ENCODE peak calls at places on chromosomes 2 and 18, in seven cellular contexts. Y, N, M, Z, F, C and L are unnamed samples.

GRCh38 chr2:234961784-234962183 is 10.0 kb downstream of the SH3BP4 start:
- DNase-seq in Y (no peak), N (no peak), M (no peak), Z (no peak), F (no peak), C (no peak), L (no peak)

GRCh38 chr2:12948231-12948962 is 231.7 kb downstream of the TRIB2 start:
- DNase-seq in Y (no peak), N (no peak), M (no peak), Z (no peak), F (no peak), C (no peak), L (no peak)

GRCh38 chr18:79988925-79989361 is 580 bp upstream of the TXNL4A start:
- DNase-seq in Y (no peak), N (no peak), M (no peak), Z (no peak), F (peak; percentile 16), C (no peak), L (no peak)

GRCh38 chr2:159904127-159904564 is 106.1 kb upstream of the CD302 start:
- DNase-seq in Y (peak; percentile 20), N (no peak), M (peak; percentile 82), Z (no peak), F (peak; percentile 66), C (no peak), L (peak; percentile 16)

GRCh38 chr2:17160594-17160993 is 357.6 kb downstream of the RAD51AP2 start:
- DNase-seq in Y (no peak), N (no peak), M (no peak), Z (no peak), F (no peak), C (no peak), L (no peak)

GRCh38 chr2:138245309-138245708 is 256.3 kb upstream of the SPOPL start:
- DNase-seq in Y (no peak), N (no peak), M (no peak), Z (no peak), F (no peak), C (no peak), L (no peak)

GRCh38 chr2:106144621-106145331 is 49.3 kb downstream of the UXS1 start:
- DNase-seq in Y (no peak), N (no peak), M (peak; percentile 78), Z (no peak), F (peak; percentile 33), C (no peak), L (no peak)

GRCh38 chr2:228688007-228688645 is 506.6 kb upstream of the SPHKAP start:
- DNase-seq in Y (no peak), N (no peak), M (no peak), Z (no peak), F (no peak), C (no peak), L (no peak)

GRCh38 chr2:109371481-109372170 is 242.1 kb downstream of the SEPTIN10 start:
- DNase-seq in Y (no peak), N (no peak), M (no peak), Z (no peak), F (no peak), C (no peak), L (no peak)